ENCODE peak calls at places on chromosomes 1 and 21, in ten cellular contexts. G is neural progenitor cell; T is NCI-H69; X is stimulated activated CD8-positive, alpha-beta memory T cell treated with anti-CD3 and anti-CD28 coated beads, Interleukin-15, amount 100 ng/mL, for 1 hour; Z is lower lobe of right lung; K is T-helper 1 cell; H is ELR; P is HEK293T; W is HL-60; E is amniotic stem cell. M is an unnamed sample.

GRCh38 chr21:17819878-17820232 is 699 bp upstream of the C21orf91 start:
- DNase-seq in G (no peak), T (peak), X (no peak), Z (no peak), K (no peak), H (no peak), P (peak), W (no peak), E (no peak), M (no peak)

GRCh38 chr21:18164933-18165332 is 79.7 kb upstream of the CHODL start:
- DNase-seq in G (peak), T (peak), X (no peak), Z (no peak), K (no peak), H (no peak), P (no peak), W (no peak), E (no peak), M (no peak)

GRCh38 chr1:246788895-246789338 is 64.7 kb downstream of the SCCPDH start:
- DNase-seq in G (peak), T (no peak), X (no peak), Z (no peak), K (no peak), H (no peak), P (no peak), W (no peak), E (no peak), M (no peak)

GRCh38 chr1:41358152-41358937 is 2.9 kb upstream of the FOXO6 start:
- DNase-seq in G (peak), T (no peak), X (no peak), Z (no peak), K (no peak), H (no peak), P (no peak), W (no peak), E (no peak), M (no peak)

GRCh38 chr1:59016390-59016789 is 232.5 kb upstream of the JUN start:
- DNase-seq in G (no peak), T (peak), X (no peak), Z (no peak), K (no peak), H (no peak), P (peak), W (no peak), E (no peak), M (no peak)

GRCh38 chr1:79902418-79902817 is 895.9 kb upstream of the ADGRL4 start:
- DNase-seq in G (no peak), T (no peak), X (no peak), Z (no peak), K (no peak), H (no peak), P (no peak), W (no peak), E (no peak), M (no peak)

GRCh38 chr21:36239585-36239984 is 80.4 kb upstream of the MORC3 start:
- DNase-seq in G (no peak), T (no peak), X (no peak), Z (no peak), K (no peak), H (no peak), P (no peak), W (no peak), E (no peak), M (no peak)

GRCh38 chr1:231931846-231932454 is 305.4 kb downstream of the DISC1 start:
- DNase-seq in G (no peak), T (no peak), X (no peak), Z (no peak), K (no peak), H (peak), P (peak), W (peak), E (no peak), M (no peak)

GRCh38 chr1:25204797-25205441 is 27.4 kb downstream of the SYF2 start:
- DNase-seq in G (peak), T (peak), X (no peak), Z (no peak), K (no peak), H (peak), P (peak), W (peak), E (peak), M (peak)

GRCh38 chr21:41419921-41420862 is 5.8 kb upstream of the MX1 start:
- DNase-seq in G (peak), T (peak), X (peak), Z (peak), K (peak), H (peak), P (no peak), W (peak), E (peak), M (peak)

GRCh38 chr1:110508531-110508930 is 10.4 kb downstream of the KCNA10 start:
- DNase-seq in G (no peak), T (no peak), X (no peak), Z (peak), K (no peak), H (no peak), P (no peak), W (no peak), E (no peak), M (no peak)

GRCh38 chr1:224621813-224622682 is 5.9 kb downstream of the CNIH3 start:
- DNase-seq in G (no peak), T (peak), X (no peak), Z (no peak), K (no peak), H (no peak), P (no peak), W (no peak), E (no peak), M (no peak)

M was measured in astrocyte of the cerebellum.